ENCODE peak calls at places on chromosomes 6 and 20, in eight cellular contexts. One of them, this sample, is unnamed. For H3K4me1, the result is how much of the 10 kb centered on the place peaks cover.

GRCh38 chr6:34152042-34152524 is 6.2 kb upstream of the GRM4 start:
- DNase-seq in neuronal stem cell: no peak
- DNase-seq in neural progenitor cell: no peak
- DNase-seq in heart left ventricle: no peak
- DNase-seq in HepG2: no peak
- DNase-seq in adrenal gland: no peak
- DNase-seq in upper lobe of right lung: peak
- DNase-seq in HCT116: no peak
- DNase-seq in this sample: no peak

GRCh38 chr6:3438190-3439167 is 18.4 kb downstream of the SLC22A23 start:
- DNase-seq in HCT116: no peak
- DNase-seq in HepG2: peak
- DNase-seq in heart left ventricle: no peak
- DNase-seq in neuronal stem cell: no peak
- DNase-seq in adrenal gland: no peak
- DNase-seq in neural progenitor cell: no peak
- DNase-seq in upper lobe of right lung: no peak
- DNase-seq in this sample: no peak

GRCh38 chr20:63536997-63537524 is at the start of gene PTK6:
- DNase-seq in heart left ventricle: peak
- DNase-seq in neural progenitor cell: no peak
- DNase-seq in neuronal stem cell: no peak
- DNase-seq in upper lobe of right lung: peak
- DNase-seq in adrenal gland: peak
- DNase-seq in HepG2: no peak
- DNase-seq in HCT116: no peak
- DNase-seq in this sample: peak

GRCh38 chr20:48944663-48945297 is 23.3 kb downstream of the ARFGEF2 start:
- DNase-seq in neuronal stem cell: no peak
- DNase-seq in HCT116: no peak
- DNase-seq in neural progenitor cell: no peak
- DNase-seq in adrenal gland: no peak
- DNase-seq in heart left ventricle: no peak
- DNase-seq in upper lobe of right lung: no peak
- DNase-seq in HepG2: no peak
- DNase-seq in this sample: no peak

GRCh38 chr6:906920-907319 is 214.0 kb upstream of the EXOC2 start:
- DNase-seq in neural progenitor cell: peak
- DNase-seq in HCT116: no peak
- DNase-seq in adrenal gland: no peak
- DNase-seq in HepG2: no peak
- DNase-seq in heart left ventricle: no peak
- DNase-seq in upper lobe of right lung: no peak
- DNase-seq in neuronal stem cell: peak
- DNase-seq in this sample: no peak

GRCh38 chr6:81171991-81172740 is 580.3 kb downstream of the TENT5A start:
- DNase-seq in heart left ventricle: peak
- DNase-seq in neuronal stem cell: no peak
- DNase-seq in upper lobe of right lung: no peak
- DNase-seq in HCT116: peak
- DNase-seq in adrenal gland: peak
- DNase-seq in neural progenitor cell: no peak
- DNase-seq in HepG2: no peak
- DNase-seq in this sample: peak

GRCh38 chr6:127343753-127344659 is 597 bp upstream of the ECHDC1 start:
- DNase-seq in neural progenitor cell: peak
- DNase-seq in adrenal gland: no peak
- DNase-seq in upper lobe of right lung: no peak
- DNase-seq in HCT116: no peak
- DNase-seq in HepG2: peak
- DNase-seq in neuronal stem cell: peak
- DNase-seq in heart left ventricle: no peak
- DNase-seq in this sample: no peak

GRCh38 chr6:111792241-111792640 is 81.0 kb downstream of the FYN start:
- DNase-seq in HCT116: no peak
- DNase-seq in adrenal gland: no peak
- DNase-seq in neuronal stem cell: no peak
- DNase-seq in heart left ventricle: no peak
- DNase-seq in neural progenitor cell: no peak
- DNase-seq in HepG2: no peak
- DNase-seq in upper lobe of right lung: no peak
- DNase-seq in this sample: no peak

GRCh38 chr6:1610497-1611321 is 994 bp downstream of the FOXC1 start:
- DNase-seq in upper lobe of right lung: no peak
- DNase-seq in heart left ventricle: no peak
- DNase-seq in neural progenitor cell: peak
- DNase-seq in HCT116: no peak
- DNase-seq in HepG2: peak
- DNase-seq in adrenal gland: no peak
- DNase-seq in neuronal stem cell: no peak
- DNase-seq in this sample: peak

GRCh38 chr20:13340088-13340487 is 119.0 kb downstream of the ISM1 start:
- DNase-seq in heart left ventricle: no peak
- DNase-seq in HepG2: no peak
- DNase-seq in neuronal stem cell: no peak
- DNase-seq in HCT116: no peak
- DNase-seq in adrenal gland: no peak
- DNase-seq in upper lobe of right lung: no peak
- DNase-seq in neural progenitor cell: no peak
- DNase-seq in this sample: no peak

GRCh38 chr6:154984146-154984545 is 11.0 kb upstream of the TIAM2 start:
- DNase-seq in upper lobe of right lung: no peak
- DNase-seq in neural progenitor cell: no peak
- DNase-seq in adrenal gland: no peak
- DNase-seq in heart left ventricle: no peak
- DNase-seq in HCT116: no peak
- DNase-seq in HepG2: no peak
- DNase-seq in neuronal stem cell: no peak
- DNase-seq in this sample: no peak

GRCh38 chr20:13325033-13325432 is 104.0 kb downstream of the ISM1 start:
- DNase-seq in adrenal gland: no peak
- DNase-seq in HCT116: peak
- DNase-seq in upper lobe of right lung: no peak
- DNase-seq in heart left ventricle: no peak
- DNase-seq in neural progenitor cell: peak
- DNase-seq in neuronal stem cell: peak
- DNase-seq in HepG2: peak
- DNase-seq in this sample: peak

GRCh38 chr6:44855562-44856494 is 468.3 kb downstream of the CDC5L start:
- DNase-seq in HCT116: no peak
- DNase-seq in HepG2: no peak
- DNase-seq in heart left ventricle: no peak
- DNase-seq in neural progenitor cell: no peak
- DNase-seq in adrenal gland: no peak
- DNase-seq in neuronal stem cell: no peak
- DNase-seq in upper lobe of right lung: no peak
- DNase-seq in this sample: no peak

GRCh38 chr6:106872044-106872443 is 102.5 kb downstream of the CD24 start:
- DNase-seq in HCT116: no peak
- DNase-seq in upper lobe of right lung: no peak
- DNase-seq in neural progenitor cell: no peak
- DNase-seq in neuronal stem cell: no peak
- DNase-seq in adrenal gland: no peak
- DNase-seq in HepG2: no peak
- DNase-seq in heart left ventricle: no peak
- DNase-seq in this sample: no peak

GRCh38 chr6:25070547-25071366 is 135.0 kb upstream of the RIPOR2 start:
- DNase-seq in heart left ventricle: peak
- DNase-seq in adrenal gland: peak
- DNase-seq in upper lobe of right lung: peak
- DNase-seq in HCT116: peak
- DNase-seq in HepG2: peak
- DNase-seq in neuronal stem cell: peak
- DNase-seq in neural progenitor cell: peak
- DNase-seq in this sample: peak

GRCh38 chr6:89412071-89413005 is at the start of gene RRAGD:
- DNase-seq in HepG2: no peak
- DNase-seq in neuronal stem cell: no peak
- DNase-seq in adrenal gland: peak
- DNase-seq in upper lobe of right lung: peak
- DNase-seq in HCT116: peak
- DNase-seq in neural progenitor cell: peak
- DNase-seq in heart left ventricle: peak
- DNase-seq in this sample: peak

GRCh38 chr6:70375882-70376281 is 37.4 kb upstream of the FAM135A start:
- DNase-seq in heart left ventricle: no peak
- DNase-seq in neural progenitor cell: peak
- DNase-seq in neuronal stem cell: no peak
- DNase-seq in upper lobe of right lung: no peak
- DNase-seq in adrenal gland: no peak
- DNase-seq in HCT116: peak
- DNase-seq in HepG2: peak
- DNase-seq in this sample: no peak

GRCh38 chr20:40103420-40103819 is 585.6 kb downstream of the MAFB start:
- DNase-seq in HepG2: no peak
- DNase-seq in neural progenitor cell: no peak
- DNase-seq in adrenal gland: no peak
- DNase-seq in HCT116: no peak
- DNase-seq in neuronal stem cell: no peak
- DNase-seq in upper lobe of right lung: no peak
- DNase-seq in heart left ventricle: no peak
- DNase-seq in this sample: no peak

GRCh38 chr6:127302728-127303675 is 36.3 kb downstream of the RNF146 start:
- DNase-seq in neural progenitor cell: peak
- DNase-seq in HCT116: peak
- DNase-seq in neuronal stem cell: no peak
- DNase-seq in adrenal gland: peak
- DNase-seq in upper lobe of right lung: no peak
- DNase-seq in HepG2: peak
- DNase-seq in heart left ventricle: no peak
- DNase-seq in this sample: no peak

GRCh38 chr6:76876922-76877553 is 586.3 kb downstream of the HTR1B start:
- DNase-seq in neural progenitor cell: peak
- DNase-seq in heart left ventricle: peak
- DNase-seq in neuronal stem cell: peak
- DNase-seq in HepG2: peak
- DNase-seq in upper lobe of right lung: no peak
- DNase-seq in adrenal gland: peak
- DNase-seq in HCT116: no peak
- DNase-seq in this sample: no peak

GRCh38 chr6:114638346-114638745 is 295.5 kb upstream of the HS3ST5 start:
- DNase-seq in HepG2: no peak
- DNase-seq in neural progenitor cell: peak
- DNase-seq in HCT116: no peak
- DNase-seq in adrenal gland: no peak
- DNase-seq in upper lobe of right lung: no peak
- DNase-seq in heart left ventricle: no peak
- DNase-seq in neuronal stem cell: no peak
- DNase-seq in this sample: no peak

GRCh38 chr6:41727705-41728072 is 7.7 kb downstream of the TFEB start:
- DNase-seq in neural progenitor cell: no peak
- DNase-seq in heart left ventricle: no peak
- DNase-seq in HepG2: no peak
- DNase-seq in HCT116: no peak
- DNase-seq in adrenal gland: no peak
- DNase-seq in neuronal stem cell: no peak
- DNase-seq in upper lobe of right lung: no peak
- DNase-seq in this sample: no peak
- H3K4me1 ChIP-seq in neural progenitor cell: under half
- H3K4me1 ChIP-seq in heart left ventricle: half or more
- H3K4me1 ChIP-seq in HepG2: half or more
- H3K4me1 ChIP-seq in HCT116: under half
- H3K4me1 ChIP-seq in adrenal gland: under half
- H3K4me1 ChIP-seq in neuronal stem cell: under half
- H3K4me1 ChIP-seq in upper lobe of right lung: half or more
- H3K4me1 ChIP-seq in this sample: under half

DNA sequence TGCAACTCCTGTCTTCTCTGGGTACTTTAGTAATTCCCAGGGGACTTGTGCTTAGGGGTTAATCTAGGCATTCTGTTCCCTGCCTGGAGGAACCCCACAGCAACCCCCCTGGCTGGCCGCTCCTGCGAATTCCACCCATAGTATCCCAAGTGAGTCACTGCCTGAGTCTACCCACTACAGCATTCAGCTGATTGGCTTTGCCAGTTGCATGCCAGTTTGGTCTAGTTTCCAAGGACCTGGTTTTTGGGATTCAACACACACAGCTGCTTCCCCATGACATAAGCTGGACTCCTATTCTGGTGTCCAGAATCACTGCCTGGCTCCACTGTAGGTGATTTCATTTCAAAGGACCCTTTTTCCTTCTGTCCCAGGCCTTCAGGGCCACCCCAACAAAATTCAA is 40.3 kb downstream of the PLCG1 start:
- DNase-seq in neuronal stem cell: no peak
- DNase-seq in neural progenitor cell: no peak
- DNase-seq in HCT116: peak
- DNase-seq in HepG2: no peak
- DNase-seq in upper lobe of right lung: no peak
- DNase-seq in heart left ventricle: peak
- DNase-seq in adrenal gland: peak
- DNase-seq in this sample: peak
- H3K4me1 ChIP-seq in neuronal stem cell: under half
- H3K4me1 ChIP-seq in neural progenitor cell: under half
- H3K4me1 ChIP-seq in HCT116: under half
- H3K4me1 ChIP-seq in HepG2: under half
- H3K4me1 ChIP-seq in upper lobe of right lung: under half
- H3K4me1 ChIP-seq in heart left ventricle: half or more
- H3K4me1 ChIP-seq in adrenal gland: under half
- H3K4me1 ChIP-seq in this sample: under half

DNA sequence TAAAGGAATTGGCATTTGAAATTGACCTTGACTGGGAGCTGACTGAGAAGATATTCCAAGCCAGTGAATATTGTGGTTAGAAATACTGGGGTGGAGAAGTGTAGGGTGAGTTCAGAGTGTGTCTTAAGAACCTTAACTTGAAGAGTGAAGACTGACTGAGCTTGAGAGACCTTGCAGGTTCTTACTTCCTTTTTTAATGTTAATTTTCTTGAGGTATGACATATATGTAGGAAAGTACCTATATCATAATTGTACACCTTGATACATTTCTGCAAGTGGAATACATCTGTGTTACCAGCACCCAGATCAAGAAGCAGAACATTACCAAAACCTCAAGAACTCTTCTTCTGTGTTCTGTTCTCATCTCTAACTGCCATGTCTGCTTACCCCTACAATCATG is 11.0 kb downstream of the DHX35 start:
- DNase-seq in heart left ventricle: no peak
- DNase-seq in neural progenitor cell: no peak
- DNase-seq in upper lobe of right lung: no peak
- DNase-seq in adrenal gland: no peak
- DNase-seq in HCT116: no peak
- DNase-seq in HepG2: no peak
- DNase-seq in neuronal stem cell: no peak
- DNase-seq in this sample: no peak
- H3K4me1 ChIP-seq in heart left ventricle: under half
- H3K4me1 ChIP-seq in neural progenitor cell: under half
- H3K4me1 ChIP-seq in upper lobe of right lung: under half
- H3K4me1 ChIP-seq in adrenal gland: under half
- H3K4me1 ChIP-seq in HCT116: under half
- H3K4me1 ChIP-seq in HepG2: under half
- H3K4me1 ChIP-seq in neuronal stem cell: under half
- H3K4me1 ChIP-seq in this sample: under half

DNA sequence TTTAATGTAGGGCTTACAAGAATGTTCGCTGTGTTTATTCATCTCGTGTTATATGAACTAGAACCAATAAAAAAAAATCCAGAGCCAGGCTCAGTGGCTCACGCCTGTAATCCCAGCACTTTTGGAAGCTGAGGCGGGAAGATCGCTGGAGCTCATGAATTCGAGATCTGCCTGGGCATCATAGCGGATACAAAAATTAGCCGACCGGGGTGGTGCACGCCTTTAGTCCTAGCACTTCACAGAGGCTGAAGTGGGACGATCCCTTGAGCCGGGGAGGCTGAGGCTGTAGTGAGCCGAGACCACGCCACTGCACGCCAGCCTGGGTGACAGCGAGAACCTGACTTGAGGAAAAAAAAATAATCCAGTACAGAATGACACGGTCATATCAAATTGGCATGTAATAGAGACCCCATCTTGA is 46.2 kb downstream of the OR2B2 start:
- DNase-seq in heart left ventricle: no peak
- DNase-seq in HepG2: no peak
- DNase-seq in adrenal gland: no peak
- DNase-seq in neural progenitor cell: peak
- DNase-seq in neuronal stem cell: no peak
- DNase-seq in upper lobe of right lung: no peak
- DNase-seq in HCT116: no peak
- DNase-seq in this sample: no peak
- H3K4me1 ChIP-seq in heart left ventricle: under half
- H3K4me1 ChIP-seq in HepG2: under half
- H3K4me1 ChIP-seq in adrenal gland: under half
- H3K4me1 ChIP-seq in neural progenitor cell: under half
- H3K4me1 ChIP-seq in neuronal stem cell: under half
- H3K4me1 ChIP-seq in upper lobe of right lung: under half
- H3K4me1 ChIP-seq in HCT116: under half
- H3K4me1 ChIP-seq in this sample: under half